ENCODE peak calls at places on chromosomes 16 and 17, in six cellular contexts. D is HCT116, N is cardiac fibroblast, F is HFF-Myc, O is uterus, A is mammary epithelial cell. Y is an unnamed sample.

GRCh38 chr17:79295307-79295706 is 220.7 kb downstream of the ENGASE start:
- DNase-seq in N (no peak), O (no peak), D (no peak), A (no peak), F (no peak), Y (no peak)

GRCh38 chr17:51085150-51085805 is 35.4 kb downstream of the SPAG9 start:
- DNase-seq in A (peak; percentile 41), F (no peak), N (peak; percentile 7), D (no peak), O (no peak), Y (peak; percentile 14)

GRCh38 chr16:30367349-30368009 is 2.8 kb downstream of the TBC1D10B start:
- DNase-seq in A (no peak), O (no peak), D (no peak), F (no peak), N (no peak), Y (no peak)

GRCh38 chr16:22139008-22139407 is 23.3 kb upstream of the SDR42E2 start:
- DNase-seq in A (peak; percentile 37), D (no peak), F (no peak), N (no peak), O (no peak), Y (peak; percentile 48)

GRCh38 chr17:60293580-60294335 is 98.2 kb downstream of the USP32 start:
- DNase-seq in N (no peak), F (no peak), D (no peak), A (no peak), O (no peak), Y (no peak)

GRCh38 chr17:72795941-72796340 is 296.5 kb downstream of the SLC39A11 start:
- DNase-seq in N (no peak), O (no peak), D (no peak), A (no peak), F (no peak), Y (no peak)

GRCh38 chr16:72985148-72985882 is 62.6 kb downstream of the ZFHX3 start:
- DNase-seq in F (no peak), A (no peak), N (peak; percentile 93), D (no peak), O (peak; percentile 63), Y (peak; percentile 34)

GRCh38 chr17:21170829-21171228 is 43.1 kb downstream of the TMEM11 start:
- DNase-seq in N (no peak), O (peak; percentile 42), F (no peak), A (no peak), D (no peak), Y (no peak)

GRCh38 chr17:7580631-7581554 is 1.5 kb downstream of the CD68 start:
- DNase-seq in F (no peak), O (no peak), D (no peak), A (peak; percentile 70), N (no peak), Y (no peak)

GRCh38 chr17:74454197-74455024 is 12.0 kb upstream of the CD300A start:
- DNase-seq in N (peak; percentile 89), A (peak; percentile 69), O (peak; percentile 92), D (peak; percentile 66), F (no peak), Y (peak; percentile 87)

GRCh38 chr17:57679906-57680695 is 65.0 kb downstream of the CCDC182 start:
- DNase-seq in F (no peak), N (no peak), D (no peak), A (no peak), O (no peak), Y (no peak)

GRCh38 chr16:68072038-68072695 is 13.0 kb upstream of the NFATC3 start:
- DNase-seq in N (no peak), O (no peak), F (no peak), A (peak; percentile 92), D (no peak), Y (peak; percentile 86)

GRCh38 chr16:68071547-68071901 is 13.6 kb upstream of the NFATC3 start:
- DNase-seq in F (no peak), O (no peak), D (no peak), A (no peak), N (no peak), Y (no peak)

GRCh38 chr16:68069511-68070248 is 15.5 kb upstream of the NFATC3 start:
- DNase-seq in N (no peak), D (no peak), O (no peak), A (no peak), F (no peak), Y (no peak)

GRCh38 chr16:68070249-68070725 is 14.9 kb upstream of the NFATC3 start:
- DNase-seq in D (no peak), F (no peak), A (no peak), O (no peak), N (no peak), Y (no peak)

DNA sequence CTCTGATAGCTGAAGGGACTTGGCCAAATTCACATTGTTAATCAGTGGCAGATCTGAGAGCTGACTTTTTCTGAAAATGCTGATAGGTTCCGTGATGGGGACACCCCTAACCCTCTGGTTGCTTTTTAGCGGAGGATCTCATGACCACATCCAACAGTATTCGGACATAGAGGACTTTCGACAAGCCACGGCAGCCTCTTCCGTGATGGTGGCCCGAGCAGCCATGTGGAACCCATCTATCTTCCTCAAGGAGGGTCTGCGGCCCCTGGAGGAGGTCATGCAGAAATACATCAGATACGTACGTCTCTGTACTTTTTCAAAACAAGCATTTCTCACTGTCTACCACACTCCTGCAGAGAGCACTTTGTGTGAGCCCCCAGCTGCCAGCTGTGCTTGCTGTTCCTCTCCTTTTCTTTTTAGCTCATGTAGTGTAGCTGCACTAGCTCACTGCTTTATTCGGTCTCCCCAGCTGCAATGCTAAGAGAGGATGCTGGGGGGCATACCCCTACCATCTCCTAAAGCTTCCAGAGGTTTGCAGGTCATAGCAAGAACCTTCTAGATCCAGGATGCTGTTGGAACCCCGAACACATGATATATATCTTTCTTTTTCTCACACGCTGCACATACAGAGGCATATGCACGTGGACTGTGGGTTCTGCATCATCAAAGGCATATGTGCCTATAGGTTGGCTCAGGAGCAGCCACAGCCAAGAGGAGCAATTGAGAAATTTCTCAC is 14.2 kb upstream of the NFATC3 start:
- DNase-seq in A (no peak), F (no peak), N (no peak), D (no peak), O (no peak), Y (no peak)
- TF ChIP-seq CTCF in A (no peak), F (no peak), N (no peak), D (no peak), O (no peak), Y (no peak)

DNA sequence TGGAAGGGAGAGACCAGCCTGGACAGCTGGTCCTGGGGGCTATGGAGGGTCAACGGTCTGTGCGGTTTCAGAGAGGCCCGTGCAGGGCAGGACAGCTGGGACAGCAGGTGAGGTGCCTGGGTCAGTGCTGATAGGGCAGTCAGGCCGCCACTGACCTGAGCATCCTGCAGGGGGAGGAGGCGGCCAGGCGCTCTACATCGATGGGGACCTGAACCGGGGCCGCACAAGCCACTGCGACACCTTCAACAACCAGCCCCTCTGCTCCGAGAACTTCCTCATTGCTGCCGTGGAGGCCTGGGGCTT is 13.2 kb upstream of the ATP6V0C start:
- DNase-seq in O (no peak), N (no peak), A (no peak), D (no peak), F (no peak), Y (no peak)
- TF ChIP-seq CTCF in O (no peak), N (no peak), A (no peak), D (peak; percentile 6), F (no peak), Y (no peak)

GRCh38 chr16:35102780-35103403 is 1643.5 kb downstream of the TP53TG3F start:
- DNase-seq in O (no peak), N (no peak), D (no peak), A (no peak), F (no peak), Y (peak; percentile 2)
- TF ChIP-seq CTCF in O (no peak), N (no peak), D (peak; percentile 42), A (peak; percentile 76), F (peak; percentile 32), Y (peak; percentile 54)

GRCh38 chr16:897200-897543 is 73.6 kb downstream of the LMF1 start:
- DNase-seq in A (no peak), D (no peak), N (no peak), F (no peak), O (no peak), Y (no peak)
- TF ChIP-seq CTCF in A (no peak), D (no peak), N (no peak), F (no peak), O (no peak), Y (no peak)

DNA sequence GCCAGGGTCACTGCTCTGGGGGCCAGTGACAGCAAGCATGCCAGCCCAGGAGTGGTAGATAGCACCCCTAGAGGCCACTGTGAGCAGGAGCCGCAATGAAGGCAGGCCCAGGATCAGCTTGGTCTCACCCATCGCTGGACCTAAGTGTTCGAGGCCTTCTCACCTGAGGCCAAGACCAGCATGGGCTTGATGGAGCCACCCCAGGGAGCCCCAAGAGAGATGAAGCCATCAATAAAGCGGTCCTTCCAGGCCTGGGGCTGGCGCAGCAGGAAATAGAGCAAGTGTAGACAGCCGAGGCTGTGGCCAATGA is 1.8 kb downstream of the LCAT start:
- DNase-seq in F (no peak), O (no peak), N (peak; percentile 44), D (no peak), A (no peak), Y (peak; percentile 52)
- TF ChIP-seq CTCF in F (peak; percentile 81), O (peak; percentile 38), N (peak; percentile 70), D (peak; percentile 88), A (peak; percentile 78), Y (peak; percentile 59)

GRCh38 chr17:76148015-76148326 is 6.9 kb upstream of the FOXJ1 start:
- DNase-seq in F (no peak), N (no peak), O (no peak), A (no peak), D (no peak), Y (no peak)
- TF ChIP-seq CTCF in F (no peak), N (no peak), O (no peak), A (no peak), D (no peak), Y (peak; percentile 14)

GRCh38 chr17:67364847-67365761 is 1.3 kb downstream of the PSMD12 start:
- DNase-seq in A (no peak), O (no peak), F (no peak), D (no peak), N (no peak), Y (peak; percentile 27)

GRCh38 chr17:67358612-67359011 is 7.8 kb downstream of the PSMD12 start:
- DNase-seq in N (no peak), F (no peak), O (no peak), A (no peak), D (no peak), Y (no peak)

GRCh38 chr17:67360880-67361279 is 5.5 kb downstream of the PSMD12 start:
- DNase-seq in F (no peak), N (no peak), D (no peak), O (no peak), A (peak; percentile 63), Y (peak; percentile 35)

GRCh38 chr17:67362173-67362572 is 4.2 kb downstream of the PSMD12 start:
- DNase-seq in O (no peak), D (no peak), F (no peak), N (no peak), A (no peak), Y (no peak)

GRCh38 chr17:67359960-67360817 is 6.2 kb downstream of the PSMD12 start:
- DNase-seq in F (no peak), A (no peak), D (peak; percentile 46), N (peak; percentile 39), O (no peak), Y (peak; percentile 38)
- TF ChIP-seq CTCF in F (peak; percentile 31), A (peak; percentile 37), D (peak; percentile 65), N (peak; percentile 30), O (no peak), Y (peak; percentile 19)

Y was measured in MCF 10A.